ENCODE peak calls at places on chromosomes 3 and 15, in four cellular contexts. R is kidney, Q is psoas muscle, M is IMR-90. Z is an unnamed sample. For H3K4me1, the result is how much of the 10 kb centered on the place peaks cover.

GRCh38 chr15:71753346-71753745 is 57.0 kb upstream of the NR2E3 start:
- DNase-seq in M (peak), R (no peak), Q (no peak), Z (no peak)

GRCh38 chr3:134802428-134803050 is 7.5 kb downstream of the EPHB1 start:
- DNase-seq in R (no peak), Q (no peak), M (no peak), Z (no peak)

GRCh38 chr3:41239587-41239986 is 40.3 kb downstream of the CTNNB1 start:
- DNase-seq in Q (no peak), M (no peak), R (no peak), Z (no peak)

GRCh38 chr15:30038667-30039523 is 43.9 kb upstream of the GOLGA8J start:
- DNase-seq in R (no peak), Q (peak), M (no peak), Z (no peak)

GRCh38 chr15:80179025-80179759 is 26.4 kb downstream of the FAH start:
- DNase-seq in Q (no peak), R (no peak), M (peak), Z (no peak)

GRCh38 chr3:87350367-87351199 is 74.2 kb upstream of the POU1F1 start:
- DNase-seq in Q (no peak), R (no peak), M (peak), Z (no peak)

GRCh38 chr3:35322070-35322469 is 317.3 kb upstream of the ARPP21 start:
- DNase-seq in R (no peak), Q (no peak), M (no peak), Z (no peak)

GRCh38 chr15:57444877-57445513 is 68.7 kb downstream of the CGNL1 start:
- DNase-seq in M (no peak), R (no peak), Q (no peak), Z (no peak)

GRCh38 chr3:45623846-45624245 is 29.3 kb downstream of the LIMD1 start:
- DNase-seq in Q (no peak), M (no peak), R (no peak), Z (peak)

GRCh38 chr3:171181907-171182690 is 155.6 kb upstream of the SLC2A2 start:
- DNase-seq in Q (no peak), M (peak), R (no peak), Z (no peak)

GRCh38 chr3:128383316-128384235 is 83.1 kb downstream of the DNAJB8 start:
- DNase-seq in M (peak), R (peak), Q (peak), Z (peak)

GRCh38 chr15:84904409-84904808 is 19.9 kb downstream of the SLC28A1 start:
- DNase-seq in M (no peak), Q (no peak), R (no peak), Z (no peak)

DNA sequence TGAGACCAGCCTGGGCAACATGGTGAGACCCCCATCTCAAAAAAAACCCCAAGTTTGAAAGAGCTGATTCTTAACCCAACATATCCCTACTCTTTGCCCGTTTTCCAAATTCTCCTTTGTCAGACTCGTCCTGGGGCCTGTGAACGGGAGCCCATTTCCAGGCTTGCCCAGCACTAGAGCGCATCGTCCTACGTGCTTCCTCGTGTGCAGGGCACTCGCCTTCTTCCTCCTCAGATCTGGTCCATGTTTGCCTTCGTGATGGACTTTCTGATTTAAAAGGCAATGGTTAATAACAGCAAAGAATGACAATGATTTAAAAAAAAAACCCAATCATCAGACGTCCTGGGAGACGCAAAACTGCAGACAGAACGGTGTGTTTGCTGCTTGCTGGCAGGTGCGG is 10.1 kb downstream of the MELTF start:
- DNase-seq in M (no peak), Q (no peak), R (no peak), Z (no peak)
- H3K4me1 ChIP-seq in M (under half), Q (under half), R (under half), Z (under half)

GRCh38 chr3:16288664-16289063 is 23.7 kb downstream of the OXNAD1 start:
- DNase-seq in Q (no peak), R (no peak), M (no peak), Z (no peak)

GRCh38 chr3:16286161-16286560 is 21.1 kb downstream of the OXNAD1 start:
- DNase-seq in R (peak), Q (no peak), M (no peak), Z (no peak)

GRCh38 chr3:16289144-16289889 is 24.3 kb downstream of the OXNAD1 start:
- DNase-seq in R (no peak), Q (no peak), M (peak), Z (no peak)

GRCh38 chr3:16290007-16290826 is 25.2 kb downstream of the OXNAD1 start:
- DNase-seq in M (peak), Q (no peak), R (no peak), Z (no peak)

GRCh38 chr3:16286672-16287604 is 21.9 kb downstream of the OXNAD1 start:
- DNase-seq in R (no peak), M (no peak), Q (no peak), Z (no peak)
- H3K4me1 ChIP-seq in R (under half), M (under half), Q (under half), Z (under half)

GRCh38 chr3:98786364-98786930 is 23.3 kb downstream of the ST3GAL6 start:
- DNase-seq in Q (no peak), M (no peak), R (no peak), Z (no peak)

GRCh38 chr3:98787181-98787580 is 24.0 kb downstream of the ST3GAL6 start:
- DNase-seq in R (no peak), Q (no peak), M (no peak), Z (no peak)

GRCh38 chr3:98782826-98783500 is 19.8 kb downstream of the ST3GAL6 start:
- DNase-seq in Q (no peak), M (no peak), R (peak), Z (no peak)

GRCh38 chr3:98784666-98785600 is 21.8 kb downstream of the ST3GAL6 start:
- DNase-seq in M (peak), Q (no peak), R (no peak), Z (no peak)

GRCh38 chr3:98784042-98784441 is 20.9 kb downstream of the ST3GAL6 start:
- DNase-seq in M (no peak), R (no peak), Q (no peak), Z (no peak)
- H3K4me1 ChIP-seq in M (under half), R (under half), Q (under half), Z (under half)

DNA sequence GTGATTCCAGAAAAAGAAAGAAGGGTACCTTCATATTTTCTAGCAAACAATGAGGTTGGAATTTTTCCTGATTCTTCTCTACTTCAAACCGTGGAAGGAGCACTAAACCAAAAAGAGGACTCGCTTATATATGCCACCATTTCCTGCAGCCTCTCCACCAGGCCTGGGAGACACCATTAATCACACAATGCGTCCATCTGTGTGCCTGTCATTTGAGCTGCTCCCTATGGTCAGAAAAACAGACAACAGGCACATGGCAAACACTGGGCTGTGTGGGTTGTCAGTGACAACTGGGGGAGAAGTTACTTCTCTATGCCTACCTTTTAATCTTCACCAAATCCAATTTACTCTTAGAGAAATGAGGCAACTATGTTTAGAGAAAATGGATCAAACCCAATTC is 71.9 kb downstream of the NR2F2 start:
- DNase-seq in M (no peak), Q (no peak), R (no peak), Z (no peak)
- H3K4me1 ChIP-seq in M (under half), Q (under half), R (under half), Z (under half)

DNA sequence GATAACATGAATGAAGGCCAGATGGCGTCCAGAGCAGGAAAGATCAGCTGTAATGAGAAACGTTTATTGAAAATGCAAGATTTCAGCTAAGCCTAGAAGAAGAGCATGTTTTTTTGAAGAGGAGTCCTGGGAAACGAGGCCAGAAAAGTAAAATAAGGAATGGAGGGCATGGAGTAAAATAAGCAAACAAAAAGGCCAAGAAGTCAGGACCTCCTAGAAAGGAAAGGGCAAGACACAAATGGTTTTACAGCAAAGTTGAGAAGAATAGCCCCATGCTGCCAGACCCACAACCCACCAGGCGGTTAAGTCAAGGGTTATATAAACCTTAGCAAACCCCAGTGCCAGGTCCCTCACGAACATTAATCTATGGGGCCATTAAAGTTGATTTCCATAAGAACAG is 30.5 kb downstream of the LRIG1 start:
- DNase-seq in R (no peak), Q (no peak), M (no peak), Z (no peak)
- H3K4me1 ChIP-seq in R (under half), Q (half or more), M (under half), Z (under half)

Z was measured in left lung.